ENCODE peak calls at places on chromosomes 5 and 9, in four cellular contexts. S is AG09309, G is GM18507, B is GM06990. F is an unnamed sample.

GRCh38 chr5:163894645-163895044 is 389.2 kb downstream of the MAT2B start:
- DNase-seq in B (no peak), S (no peak), G (no peak), F (no peak)

GRCh38 chr5:73418244-73418691 is 30.3 kb downstream of the FOXD1 start:
- DNase-seq in B (no peak), S (no peak), G (no peak), F (no peak)

GRCh38 chr5:143606043-143606752 is 202.7 kb upstream of the NR3C1 start:
- DNase-seq in B (peak), S (no peak), G (no peak), F (no peak)

GRCh38 chr5:386432-387341 is 56.3 kb upstream of the EXOC3 start:
- DNase-seq in G (no peak), S (no peak), B (no peak), F (no peak)

GRCh38 chr5:178895615-178896571 is at the start of gene ZFP2:
- DNase-seq in S (no peak), G (no peak), B (peak), F (peak)

GRCh38 chr5:74762599-74762998 is 4.3 kb downstream of the GFM2 start:
- DNase-seq in B (no peak), G (no peak), S (peak), F (no peak)

GRCh38 chr5:56696900-56697299 is 118.4 kb upstream of the MAP3K1 start:
- DNase-seq in G (no peak), S (no peak), B (no peak), F (peak)

GRCh38 chr9:93874242-93874641 is 80.9 kb downstream of the BARX1 start:
- DNase-seq in G (no peak), S (no peak), B (no peak), F (no peak)

GRCh38 chr5:101897914-101898313 is 398.2 kb downstream of the SLCO4C1 start:
- DNase-seq in G (no peak), B (no peak), S (no peak), F (no peak)

GRCh38 chr5:95533761-95534160 is 21.0 kb downstream of the SKIC3 start:
- DNase-seq in S (no peak), G (no peak), B (no peak), F (no peak)

GRCh38 chr5:96297867-96298266 is 135.2 kb downstream of the PCSK1 start:
- DNase-seq in S (peak), G (no peak), B (no peak), F (no peak)

GRCh38 chr5:132785355-132785754 is 8.3 kb upstream of the SEPTIN8 start:
- DNase-seq in S (no peak), B (no peak), G (no peak), F (no peak)

GRCh38 chr9:95031711-95032461 is 285.6 kb downstream of the FANCC start:
- DNase-seq in S (no peak), B (no peak), G (no peak), F (no peak)

GRCh38 chr5:56302027-56302426 is 68.9 kb upstream of the ANKRD55 start:
- DNase-seq in S (no peak), G (no peak), B (no peak), F (no peak)

GRCh38 chr5:82312373-82312856 is 34.3 kb upstream of the RPS23 start:
- DNase-seq in B (no peak), G (no peak), S (no peak), F (peak)

GRCh38 chr9:129075996-129076639 is 4.8 kb upstream of the DOLPP1 start:
- DNase-seq in S (no peak), B (no peak), G (no peak), F (no peak)

GRCh38 chr5:163172540-163173337 is 264.7 kb upstream of the CCNG1 start:
- DNase-seq in S (no peak), B (no peak), G (no peak), F (no peak)

GRCh38 chr5:36301858-36302603 is at the start of gene RANBP3L:
- DNase-seq in G (no peak), S (no peak), B (no peak), F (no peak)

GRCh38 chr5:93342563-93343061 is 238.4 kb downstream of the NR2F1-AS1 start:
- DNase-seq in B (peak), G (no peak), S (no peak), F (no peak)

GRCh38 chr9:135295556-135296300 is 183.9 kb upstream of the PPP1R26 start:
- DNase-seq in G (no peak), S (no peak), B (no peak), F (no peak)

GRCh38 chr9:83299556-83299955 is 236.6 kb upstream of the RASEF start:
- DNase-seq in G (no peak), S (no peak), B (no peak), F (no peak)

GRCh38 chr5:78504726-78505431 is 143.7 kb downstream of the LHFPL2 start:
- DNase-seq in B (no peak), G (no peak), S (peak), F (peak)

GRCh38 chr9:2132484-2133082 is 117.4 kb downstream of the SMARCA2 start:
- DNase-seq in G (no peak), B (no peak), S (peak), F (no peak)

GRCh38 chr9:130043654-130044623 is 950 bp upstream of the FNBP1 start:
- DNase-seq in G (no peak), B (no peak), S (no peak), F (no peak)

F was measured in mesothelial cell of epicardium.